ENCODE peak calls at places on chromosomes 12 and 14, in six cellular contexts. D, J, L, A, X and M are unnamed samples.

GRCh38 chr14:86057018-86057667 is 527.2 kb downstream of the FLRT2 start:
- DNase-seq in D (no peak), J (no peak), L (no peak), A (peak), X (no peak), M (peak)

GRCh38 chr14:44369401-44370123 is 137.5 kb downstream of the FSCB start:
- DNase-seq in D (no peak), J (no peak), L (no peak), A (no peak), X (no peak), M (no peak)

GRCh38 chr12:8849785-8850184 is 27.4 kb downstream of the A2ML1 start:
- DNase-seq in D (no peak), J (no peak), L (no peak), A (no peak), X (no peak), M (no peak)

GRCh38 chr12:112285600-112286401 is 96.4 kb downstream of the HECTD4 start:
- DNase-seq in D (no peak), J (no peak), L (no peak), A (no peak), X (no peak), M (no peak)

GRCh38 chr14:91332448-91333059 is 85.1 kb downstream of the CCDC88C start:
- DNase-seq in D (no peak), J (no peak), L (no peak), A (no peak), X (no peak), M (no peak)

GRCh38 chr14:51225751-51226150 is 14.3 kb upstream of the TMX1 start:
- DNase-seq in D (no peak), J (no peak), L (no peak), A (no peak), X (no peak), M (no peak)

GRCh38 chr12:11861155-11861863 is 209.4 kb upstream of the BCL2L14 start:
- DNase-seq in D (no peak), J (no peak), L (no peak), A (no peak), X (no peak), M (peak)

GRCh38 chr12:7117670-7118069 is 8.7 kb upstream of the C1RL start:
- DNase-seq in D (no peak), J (no peak), L (peak), A (no peak), X (no peak), M (no peak)

GRCh38 chr12:67434653-67435375 is 165.7 kb downstream of the CAND1 start:
- DNase-seq in D (no peak), J (no peak), L (no peak), A (peak), X (peak), M (no peak)

GRCh38 chr12:26135010-26135420 is 10.2 kb upstream of the BHLHE41 start:
- DNase-seq in D (peak), J (peak), L (no peak), A (peak), X (peak), M (no peak)

GRCh38 chr12:34395056-34396005 is 373.0 kb downstream of the ALG10 start:
- DNase-seq in D (peak), J (peak), L (peak), A (no peak), X (no peak), M (no peak)

GRCh38 chr12:107349008-107349747 is 255.8 kb upstream of the CRY1 start:
- DNase-seq in D (peak), J (no peak), L (no peak), A (peak), X (peak), M (no peak)

GRCh38 chr14:38137005-38137404 is 70.7 kb upstream of the SSTR1 start:
- DNase-seq in D (no peak), J (no peak), L (no peak), A (peak), X (no peak), M (no peak)

GRCh38 chr14:31479026-31479425 is 8.8 kb downstream of the GPR33 start:
- DNase-seq in D (no peak), J (no peak), L (no peak), A (no peak), X (no peak), M (no peak)

GRCh38 chr12:81211306-81211705 is 133.4 kb downstream of the ACSS3 start:
- DNase-seq in D (no peak), J (no peak), L (no peak), A (no peak), X (no peak), M (no peak)

GRCh38 chr12:28114488-28114887 is 75.8 kb upstream of the CCDC91 start:
- DNase-seq in D (no peak), J (no peak), L (no peak), A (peak), X (peak), M (no peak)

GRCh38 chr12:25866586-25867378 is 91.7 kb upstream of the RASSF8 start:
- DNase-seq in D (no peak), J (no peak), L (no peak), A (no peak), X (no peak), M (no peak)

GRCh38 chr12:101666017-101666728 is 31.3 kb upstream of the CHPT1 start:
- DNase-seq in D (no peak), J (no peak), L (no peak), A (no peak), X (no peak), M (no peak)

GRCh38 chr12:107131832-107132616 is 38.7 kb upstream of the CRY1 start:
- DNase-seq in D (peak), J (no peak), L (no peak), A (peak), X (peak), M (peak)

GRCh38 chr12:46373303-46374182 is 970 bp upstream of the SLC38A2 start:
- DNase-seq in D (peak), J (peak), L (peak), A (peak), X (no peak), M (peak)

GRCh38 chr12:52081263-52081733 is 1.8 kb downstream of the SMIM41 start:
- DNase-seq in D (no peak), J (no peak), L (peak), A (no peak), X (no peak), M (no peak)

GRCh38 chr12:129212221-129212630 is 358.9 kb downstream of the GLT1D1 start:
- DNase-seq in D (no peak), J (no peak), L (no peak), A (peak), X (no peak), M (no peak)

GRCh38 chr12:118237908-118238307 is 102.0 kb downstream of the PEBP1 start:
- DNase-seq in D (no peak), J (no peak), L (no peak), A (peak), X (peak), M (no peak)

DNA sequence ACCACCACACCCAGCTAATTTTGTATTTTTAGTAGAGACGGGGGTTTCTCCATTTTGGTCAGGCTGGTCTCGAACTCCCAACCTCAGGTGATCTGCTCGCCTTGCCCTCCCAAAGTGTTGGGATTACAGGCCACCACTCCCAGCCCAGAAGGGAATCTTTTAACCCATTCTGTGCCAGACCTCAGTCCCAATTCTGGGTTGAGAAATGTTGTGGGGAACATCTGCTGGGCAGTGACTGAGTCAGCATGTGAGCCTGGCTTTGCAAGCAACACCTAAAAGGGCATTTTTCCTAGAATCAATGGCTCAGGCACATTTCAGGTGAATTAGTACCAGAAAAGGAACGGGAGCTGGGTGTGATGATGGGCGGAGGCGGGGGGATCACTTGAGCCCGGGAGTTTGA is 7.6 kb upstream of the SPATS2 start:
- DNase-seq in D (no peak), J (no peak), L (no peak), A (no peak), X (no peak), M (no peak)
- TF ChIP-seq CTCF in D (no peak), J (no peak), L (no peak), A (no peak), X (no peak), M (no peak)

GRCh38 chr14:106522990-106523389 is 996.6 kb downstream of the TMEM121 start:
- DNase-seq in D (no peak), J (no peak), L (no peak), A (no peak), X (no peak), M (no peak)

GRCh38 chr14:106513302-106513701 is 986.9 kb downstream of the TMEM121 start:
- DNase-seq in D (no peak), J (no peak), L (no peak), A (no peak), X (no peak), M (no peak)

DNA sequence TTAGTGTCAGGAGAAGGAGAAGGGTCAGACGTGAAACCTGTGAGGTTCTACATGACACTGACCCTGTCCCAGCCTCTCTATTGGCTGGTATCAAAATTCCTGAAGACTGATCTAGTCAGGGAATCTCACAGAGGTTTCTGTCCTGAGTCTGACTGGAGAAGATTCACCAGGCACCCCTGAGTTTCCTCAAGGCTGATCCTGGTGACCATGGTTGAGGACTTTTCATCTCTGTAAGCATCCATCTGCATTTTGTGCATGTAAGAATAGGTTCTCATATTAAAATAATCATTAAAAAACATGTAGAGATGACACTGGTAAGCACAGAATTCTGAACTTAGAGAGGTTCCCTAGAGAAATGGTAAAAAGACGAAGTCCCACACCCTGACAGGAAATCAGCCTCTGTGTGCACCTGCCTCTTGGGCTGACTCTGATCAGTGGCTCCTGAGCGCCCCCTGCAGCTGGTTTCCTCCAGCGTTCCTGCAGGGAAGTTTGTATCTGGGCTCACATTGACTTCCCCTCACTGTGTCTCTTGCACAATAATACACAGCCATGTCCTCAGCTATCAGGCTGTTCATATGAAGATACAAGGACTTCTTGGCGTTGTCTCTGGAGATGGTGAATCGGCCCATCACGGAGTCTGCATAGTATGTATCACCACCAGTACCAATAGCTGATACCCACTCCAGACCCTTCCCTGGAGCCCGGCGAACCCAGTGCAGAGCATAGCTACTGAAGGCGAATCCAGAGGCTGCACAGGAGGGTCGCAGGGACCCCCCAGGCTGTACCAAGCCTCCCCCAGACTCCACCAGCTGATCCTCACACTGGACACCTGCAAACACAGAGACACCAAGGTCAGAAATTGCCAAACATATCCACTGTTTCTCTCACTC is 991.9 kb downstream of the TMEM121 start:
- DNase-seq in D (no peak), J (no peak), L (no peak), A (peak), X (no peak), M (no peak)
- TF ChIP-seq CTCF in D (no peak), J (no peak), L (no peak), A (peak), X (peak), M (no peak)

GRCh38 chr12:880656-881055 is 68.8 kb downstream of the RAD52 start:
- DNase-seq in D (no peak), J (no peak), L (no peak), A (no peak), X (no peak), M (no peak)
- TF ChIP-seq CTCF in D (no peak), J (no peak), L (no peak), A (no peak), X (no peak), M (no peak)

GRCh38 chr14:90193925-90194324 is 62.4 kb upstream of the PSMC1 start:
- DNase-seq in D (no peak), J (no peak), L (no peak), A (peak), X (no peak), M (peak)
- TF ChIP-seq CTCF in D (no peak), J (no peak), L (no peak), A (peak), X (peak), M (peak)

GRCh38 chr12:91882910-91883309 is 262.7 kb downstream of the BTG1 start:
- DNase-seq in D (no peak), J (no peak), L (no peak), A (no peak), X (no peak), M (no peak)

GRCh38 chr12:91874086-91874865 is 271.4 kb downstream of the BTG1 start:
- DNase-seq in D (no peak), J (no peak), L (no peak), A (no peak), X (no peak), M (no peak)

GRCh38 chr12:91871751-91872150 is 273.9 kb downstream of the BTG1 start:
- DNase-seq in D (no peak), J (no peak), L (no peak), A (no peak), X (no peak), M (no peak)

GRCh38 chr12:91877461-91878230 is 268.0 kb downstream of the BTG1 start:
- DNase-seq in D (no peak), J (no peak), L (no peak), A (no peak), X (no peak), M (no peak)

DNA sequence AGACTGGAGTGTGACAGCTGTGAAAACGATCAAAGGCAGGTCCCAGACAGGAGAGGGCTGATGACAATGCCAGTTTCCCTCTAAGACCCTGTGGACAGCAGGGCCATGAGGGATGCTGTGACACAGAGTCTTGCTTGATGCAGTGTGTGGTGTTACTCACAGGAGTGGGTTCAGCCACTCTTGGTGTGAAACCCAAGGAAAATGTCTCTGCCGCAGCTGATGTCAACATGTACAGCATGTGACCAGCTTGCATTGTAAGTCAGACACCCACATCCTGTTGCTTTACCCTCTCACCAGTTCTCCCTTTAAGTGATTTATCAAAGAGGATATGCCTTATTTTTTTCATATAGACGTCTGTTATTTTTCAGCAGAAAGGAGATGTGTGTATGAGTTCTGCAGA is 268.6 kb downstream of the BTG1 start:
- DNase-seq in D (peak), J (no peak), L (peak), A (no peak), X (no peak), M (no peak)
- TF ChIP-seq CTCF in D (no peak), J (no peak), L (no peak), A (no peak), X (no peak), M (no peak)